ENCODE peak calls at places on chromosomes 3 and 15, in five cellular contexts. P is activated CD8-positive, alpha-beta memory T cell treated with anti-CD3 and anti-CD28 coated beads, Interleukin-2, amount 50 U/mL, for 4 hours; A is T-helper 1 cell; F is endothelial cell; S is kidney tubule cell. W is an unnamed sample.

GRCh38 chr15:98635848-98636247 is 12.5 kb upstream of the IGF1R start:
- DNase-seq in F (no peak), S (no peak), A (no peak), P (no peak), W (no peak)

GRCh38 chr3:66473181-66473580 is 27.6 kb downstream of the LRIG1 start:
- DNase-seq in S (no peak), F (no peak), P (no peak), A (no peak), W (no peak)

GRCh38 chr15:88166330-88166993 is 90.1 kb downstream of the NTRK3 start:
- DNase-seq in A (no peak), F (peak), P (no peak), S (peak), W (no peak)

GRCh38 chr3:126895178-126896066 is 87.5 kb upstream of the PLXNA1 start:
- DNase-seq in A (no peak), S (no peak), F (no peak), P (no peak), W (peak)

GRCh38 chr3:28317438-28318022 is 31.0 kb upstream of the ZCWPW2 start:
- DNase-seq in S (peak), A (no peak), F (peak), P (peak), W (peak)

GRCh38 chr15:90035835-90036220 is 34.7 kb downstream of the ZNF710 start:
- DNase-seq in S (no peak), A (no peak), P (no peak), F (no peak), W (no peak)

GRCh38 chr3:172201990-172202318 is 162.6 kb downstream of the FNDC3B start:
- DNase-seq in S (peak), A (no peak), P (no peak), F (no peak), W (peak)

GRCh38 chr3:102595057-102595456 is 160.2 kb downstream of the ZPLD1 start:
- DNase-seq in A (no peak), S (no peak), P (no peak), F (no peak), W (no peak)

GRCh38 chr3:128257632-128258031 is 104.4 kb downstream of the EEFSEC start:
- DNase-seq in F (no peak), S (no peak), A (no peak), P (no peak), W (no peak)

GRCh38 chr3:127768346-127769008 is 53.8 kb downstream of the MGLL start:
- DNase-seq in S (peak), F (no peak), P (no peak), A (no peak), W (peak)

GRCh38 chr3:55937301-55937700 is 450.2 kb upstream of the WNT5A start:
- DNase-seq in A (no peak), S (no peak), P (no peak), F (no peak), W (no peak)

GRCh38 chr3:101677436-101678286 is 729 bp upstream of the ZBTB11 start:
- DNase-seq in P (no peak), S (no peak), F (peak), A (no peak), W (peak)

GRCh38 chr3:71345429-71346027 is 238.0 kb downstream of the FOXP1 start:
- DNase-seq in A (no peak), S (no peak), F (no peak), P (no peak), W (no peak)

GRCh38 chr3:147393261-147393964 is 12.9 kb downstream of the ZIC4 start:
- DNase-seq in F (peak), S (no peak), P (no peak), A (no peak), W (no peak)

GRCh38 chr15:60923925-60924324 is 305.2 kb downstream of the RORA start:
- DNase-seq in A (no peak), P (no peak), S (no peak), F (no peak), W (no peak)

GRCh38 chr15:35912196-35912595 is 366.2 kb upstream of the DPH6 start:
- DNase-seq in S (no peak), P (no peak), A (no peak), F (no peak), W (peak)

GRCh38 chr3:172678068-172678467 is 32.8 kb downstream of the NCEH1 start:
- DNase-seq in S (no peak), F (no peak), A (no peak), P (no peak), W (peak)

GRCh38 chr3:133478624-133479023 is 78.8 kb downstream of the BFSP2 start:
- DNase-seq in S (no peak), A (no peak), F (no peak), P (no peak), W (no peak)

GRCh38 chr15:31041610-31042009 is 50.2 kb upstream of the MTMR10 start:
- DNase-seq in S (no peak), P (no peak), F (no peak), A (no peak), W (no peak)

GRCh38 chr15:72105111-72105510 is 12.8 kb downstream of the MYO9A start:
- DNase-seq in P (no peak), A (no peak), F (no peak), S (no peak), W (no peak)

GRCh38 chr3:73419179-73419803 is 205.4 kb downstream of the PDZRN3 start:
- DNase-seq in S (peak), A (no peak), F (no peak), P (no peak), W (peak)

GRCh38 chr3:69422751-69423150 is 36.9 kb upstream of the FRMD4B start:
- DNase-seq in S (peak), A (no peak), P (no peak), F (no peak), W (peak)

GRCh38 chr3:100928638-100929428 is 64.4 kb downstream of the ABI3BP start:
- DNase-seq in P (no peak), F (no peak), A (no peak), S (peak), W (peak)

GRCh38 chr15:99303881-99304280 is 52.6 kb downstream of the LRRC28 start:
- DNase-seq in F (no peak), A (no peak), S (no peak), P (no peak), W (no peak)

GRCh38 chr3:64451283-64452012 is 226.2 kb upstream of the PRICKLE2 start:
- DNase-seq in P (no peak), S (no peak), A (no peak), F (no peak), W (no peak)

GRCh38 chr3:145017959-145018358 is 1046.3 kb downstream of the DIPK2A start:
- DNase-seq in A (no peak), F (no peak), P (no peak), S (no peak), W (no peak)

GRCh38 chr15:49439678-49440375 is 16.8 kb downstream of the FGF7 start:
- DNase-seq in A (no peak), S (no peak), F (no peak), P (no peak), W (no peak)

GRCh38 chr15:45118996-45119395 is 4.9 kb downstream of the DUOXA2 start:
- DNase-seq in A (no peak), S (no peak), F (no peak), P (no peak), W (no peak)

GRCh38 chr15:76575177-76576078 is 238.9 kb downstream of the ISL2 start:
- DNase-seq in P (no peak), A (no peak), F (no peak), S (peak), W (no peak)

GRCh38 chr3:120198305-120198878 is 86.6 kb downstream of the GPR156 start:
- DNase-seq in F (no peak), S (peak), P (no peak), A (no peak), W (peak)

GRCh38 chr3:38379201-38379770 is 32.7 kb downstream of the XYLB start:
- DNase-seq in S (no peak), P (no peak), A (no peak), F (no peak), W (no peak)

GRCh38 chr3:72100062-72100511 is 315.1 kb upstream of the PROK2 start:
- DNase-seq in S (no peak), F (no peak), P (no peak), A (no peak), W (no peak)

GRCh38 chr15:90838066-90838465 is 30.3 kb upstream of the FURIN start:
- DNase-seq in P (peak), A (peak), F (no peak), S (no peak), W (no peak)

GRCh38 chr3:23457697-23458096 is 254.6 kb downstream of the UBE2E2 start:
- DNase-seq in A (no peak), F (no peak), P (no peak), S (no peak), W (no peak)

GRCh38 chr3:52317601-52318000 is 1.5 kb downstream of the DNAH1 start:
- DNase-seq in A (peak), P (peak), F (peak), S (peak), W (peak)

GRCh38 chr3:194054540-194054939 is 81.4 kb upstream of the HES1 start:
- DNase-seq in P (no peak), S (no peak), A (no peak), F (no peak), W (no peak)

GRCh38 chr15:65094294-65094995 is 17.9 kb downstream of the KBTBD13 start:
- DNase-seq in A (no peak), F (no peak), S (peak), P (no peak), W (no peak)